ENCODE peak calls at places on chromosomes 13 and 19, in ten cellular contexts. K is esophagus squamous epithelium, E is transverse colon, Y is tibial nerve, D is body of pancreas, L is uterus, I is GM12891, P is ovary, G is stomach, X is right lobe of liver. O is an unnamed sample.

GRCh38 chr13:23643828-23644419 is 73.7 kb downstream of the TNFRSF19 start:
- DNase-seq in G (no peak), L (no peak), E (no peak), X (no peak), I (no peak), K (no peak), D (no peak), Y (no peak), P (no peak), O (peak; percentile 17)

GRCh38 chr19:31499826-31500539 is 150.7 kb upstream of the TSHZ3 start:
- DNase-seq in I (no peak), Y (no peak), E (no peak), X (no peak), P (no peak), G (no peak), D (no peak), K (no peak), L (no peak), O (no peak)

GRCh38 chr13:77810430-77810829 is 108.2 kb downstream of the EDNRB start:
- DNase-seq in D (no peak), E (no peak), K (no peak), G (no peak), X (no peak), P (no peak), L (no peak), Y (no peak), I (peak; percentile 6), O (peak; percentile 60)

GRCh38 chr13:101092985-101093384 is 323.3 kb downstream of the NALCN start:
- DNase-seq in Y (no peak), D (no peak), G (no peak), E (no peak), P (no peak), K (no peak), X (no peak), L (no peak), I (no peak), O (no peak)

GRCh38 chr13:48492123-48493075 is 40.5 kb downstream of the RCBTB2 start:
- DNase-seq in X (peak; percentile 78), G (peak; percentile 52), D (peak; percentile 49), Y (peak; percentile 63), K (peak; percentile 27), P (peak; percentile 75), E (peak; percentile 69), I (no peak), L (peak; percentile 63), O (peak; percentile 93)

GRCh38 chr13:39455534-39456175 is 147.3 kb downstream of the LHFPL6 start:
- DNase-seq in X (no peak), P (no peak), I (no peak), E (no peak), L (no peak), Y (no peak), K (no peak), D (no peak), G (no peak), O (peak; percentile 22)

GRCh38 chr13:72146816-72147215 is 279.8 kb upstream of the DACH1 start:
- DNase-seq in P (no peak), E (no peak), Y (no peak), I (no peak), G (no peak), L (no peak), D (no peak), K (no peak), X (no peak), O (no peak)

GRCh38 chr19:48348039-48348438 is 15.7 kb downstream of the TMEM143 start:
- DNase-seq in X (no peak), L (no peak), K (no peak), E (no peak), I (no peak), D (peak; percentile 56), P (no peak), G (no peak), Y (no peak), O (no peak)

GRCh38 chr19:29467824-29468401 is 57.9 kb upstream of the VSTM2B start:
- DNase-seq in G (no peak), I (no peak), X (no peak), K (no peak), D (peak; percentile 9), Y (no peak), E (no peak), L (no peak), P (no peak), O (peak; percentile 31)

GRCh38 chr13:31943591-31943990 is 88.0 kb upstream of the FRY start:
- DNase-seq in X (no peak), G (no peak), Y (no peak), I (no peak), L (no peak), E (no peak), K (no peak), P (no peak), D (no peak), O (no peak)

DNA sequence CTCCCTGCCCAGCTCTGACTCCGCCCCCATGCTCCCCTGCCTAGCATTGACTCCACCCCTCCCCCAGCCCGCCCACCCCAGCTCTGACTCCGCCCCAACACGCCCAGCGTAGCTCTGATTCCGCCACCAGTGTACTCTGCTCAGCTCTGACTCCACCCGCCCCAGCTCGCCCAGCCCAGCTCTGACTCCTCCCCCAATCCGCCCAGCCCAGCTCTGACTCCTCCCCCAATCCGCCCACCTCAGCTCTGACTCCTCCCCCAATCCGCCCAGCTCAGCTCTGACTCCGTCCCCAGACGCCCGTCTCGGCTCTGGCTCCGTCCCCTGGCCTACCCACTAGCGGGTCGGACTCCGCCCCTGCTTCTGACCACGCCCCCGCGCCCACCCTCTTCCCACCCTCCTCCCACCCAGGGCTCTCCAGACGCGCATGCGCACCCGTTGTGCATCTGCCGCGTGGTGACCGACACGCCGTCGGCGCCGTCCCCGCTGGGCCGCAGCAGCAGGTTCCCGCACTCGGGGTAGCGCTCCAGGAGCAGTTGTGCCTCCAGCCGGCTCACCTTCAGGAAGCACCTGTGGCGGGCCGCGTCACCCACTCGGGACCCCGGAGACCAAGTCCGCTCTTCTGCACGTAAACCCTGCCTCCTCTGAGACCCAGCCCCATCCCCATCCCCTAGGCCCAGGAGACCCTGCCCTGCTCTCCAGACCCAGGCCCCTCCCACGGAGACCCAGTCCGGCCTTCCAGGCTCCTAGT is 10.2 kb downstream of the STAP2 start:
- DNase-seq in E (peak; percentile 96), K (peak; percentile 97), G (peak; percentile 96), Y (peak; percentile 56), D (peak; percentile 95), I (peak; percentile 94), L (peak; percentile 97), P (peak; percentile 100), X (peak; percentile 85), O (peak; percentile 93)
- TF ChIP-seq POLR2A in E (no peak), K (no peak), G (peak; percentile 5), Y (no peak), D (peak; percentile 47), I (peak; percentile 19), L (peak; percentile 64), P (peak; percentile 60), X (no peak), O (peak; percentile 80)

GRCh38 chr19:49430172-49430677 is 5.0 kb downstream of the GFY start:
- DNase-seq in Y (no peak), K (no peak), I (no peak), L (no peak), X (no peak), D (no peak), G (no peak), E (no peak), P (no peak), O (no peak)

GRCh38 chr19:49427339-49427738 is 2.2 kb downstream of the GFY start:
- DNase-seq in D (no peak), I (no peak), E (no peak), L (no peak), G (no peak), K (no peak), Y (no peak), P (no peak), X (no peak), O (no peak)

GRCh38 chr19:49425922-49426592 is 869 bp downstream of the GFY start:
- DNase-seq in X (no peak), G (no peak), I (no peak), Y (no peak), E (no peak), L (no peak), K (no peak), P (no peak), D (no peak), O (peak; percentile 53)

GRCh38 chr19:49428547-49429451 is 3.6 kb downstream of the GFY start:
- DNase-seq in K (no peak), I (no peak), D (no peak), X (no peak), P (no peak), Y (no peak), E (no peak), G (no peak), L (no peak), O (no peak)

GRCh38 chr19:49427855-49428546 is 2.8 kb downstream of the GFY start:
- DNase-seq in E (no peak), D (peak; percentile 46), L (no peak), G (peak; percentile 40), P (no peak), K (no peak), Y (no peak), I (no peak), X (no peak), O (peak; percentile 54)
- TF ChIP-seq POLR2A in E (no peak), D (no peak), L (no peak), G (no peak), P (no peak), K (no peak), Y (no peak), I (no peak), X (no peak), O (no peak)

GRCh38 chr19:55494172-55494761 is 6.0 kb downstream of the SSC5D start:
- DNase-seq in P (peak; percentile 90), I (no peak), D (no peak), E (no peak), K (no peak), L (peak; percentile 86), Y (no peak), X (no peak), G (no peak), O (peak; percentile 60)
- TF ChIP-seq POLR2A in P (peak; percentile 76), I (no peak), D (no peak), E (no peak), K (no peak), L (peak; percentile 46), Y (no peak), X (no peak), G (no peak), O (no peak)

GRCh38 chr19:7679771-7680605 is 645 bp upstream of the TRAPPC5 start:
- DNase-seq in K (no peak), D (no peak), L (no peak), P (no peak), E (no peak), Y (no peak), X (no peak), G (no peak), I (no peak), O (no peak)

GRCh38 chr19:7682175-7682855 is 1.7 kb downstream of the TRAPPC5 start:
- DNase-seq in I (no peak), Y (no peak), X (no peak), P (peak; percentile 46), E (no peak), G (no peak), D (no peak), L (no peak), K (no peak), O (no peak)

GRCh38 chr19:7681336-7682174 is 922 bp downstream of the TRAPPC5 start:
- DNase-seq in Y (peak; percentile 83), L (peak; percentile 64), E (peak; percentile 82), X (peak; percentile 83), I (peak; percentile 80), D (peak; percentile 81), P (peak; percentile 73), G (peak; percentile 75), K (peak; percentile 46), O (peak; percentile 99)

GRCh38 chr19:7679017-7679720 is 1.5 kb upstream of the TRAPPC5 start:
- DNase-seq in I (no peak), D (peak; percentile 16), Y (no peak), P (no peak), K (no peak), G (no peak), L (no peak), X (peak; percentile 52), E (peak; percentile 43), O (peak; percentile 53)

GRCh38 chr19:7680606-7681335 is at the start of gene TRAPPC5:
- DNase-seq in L (peak; percentile 67), D (peak; percentile 90), E (peak; percentile 89), X (peak; percentile 90), K (no peak), I (peak; percentile 80), Y (peak; percentile 68), G (peak; percentile 89), P (peak; percentile 94), O (peak; percentile 91)
- TF ChIP-seq POLR2A in L (peak; percentile 62), D (peak; percentile 41), E (peak; percentile 32), X (peak; percentile 32), K (no peak), I (peak; percentile 21), Y (peak; percentile 48), G (no peak), P (peak; percentile 33), O (peak; percentile 65)